ENCODE peak calls at places on chromosome 17, in five cellular contexts. S, Z, U, I and V are unnamed samples.

GRCh38 chr17:42459983-42460300 is 1.3 kb downstream of the ATP6V0A1 start:
- DNase-seq in S (no peak), Z (no peak), U (no peak), I (peak), V (peak)

GRCh38 chr17:42598905-42599304 is 10.3 kb downstream of the RETREG3 start:
- DNase-seq in S (no peak), Z (no peak), U (no peak), I (no peak), V (no peak)

GRCh38 chr17:1592751-1593629 is 30.4 kb upstream of the PITPNA start:
- DNase-seq in S (peak), Z (no peak), U (peak), I (no peak), V (no peak)

GRCh38 chr17:29004081-29004692 is 1.6 kb downstream of the SEZ6 start:
- DNase-seq in S (no peak), Z (no peak), U (no peak), I (no peak), V (peak)

GRCh38 chr17:9256944-9257629 is 235.8 kb downstream of the NTN1 start:
- DNase-seq in S (no peak), Z (no peak), U (no peak), I (no peak), V (no peak)

GRCh38 chr17:6297119-6297518 is 137.8 kb downstream of the AIPL1 start:
- DNase-seq in S (no peak), Z (no peak), U (no peak), I (no peak), V (no peak)

GRCh38 chr17:36844013-36844412 is 93.3 kb upstream of the LHX1 start:
- DNase-seq in S (no peak), Z (no peak), U (no peak), I (no peak), V (no peak)

GRCh38 chr17:8391711-8392110 is 5.9 kb downstream of the RNF222 start:
- DNase-seq in S (no peak), Z (no peak), U (no peak), I (no peak), V (peak)

GRCh38 chr17:58330997-58331814 is 2.6 kb upstream of the TSPOAP1 start:
- DNase-seq in S (no peak), Z (no peak), U (no peak), I (peak), V (no peak)
- TF ChIP-seq JUND in S (no peak), Z (no peak), U (no peak), I (no peak), V (no peak)

DNA sequence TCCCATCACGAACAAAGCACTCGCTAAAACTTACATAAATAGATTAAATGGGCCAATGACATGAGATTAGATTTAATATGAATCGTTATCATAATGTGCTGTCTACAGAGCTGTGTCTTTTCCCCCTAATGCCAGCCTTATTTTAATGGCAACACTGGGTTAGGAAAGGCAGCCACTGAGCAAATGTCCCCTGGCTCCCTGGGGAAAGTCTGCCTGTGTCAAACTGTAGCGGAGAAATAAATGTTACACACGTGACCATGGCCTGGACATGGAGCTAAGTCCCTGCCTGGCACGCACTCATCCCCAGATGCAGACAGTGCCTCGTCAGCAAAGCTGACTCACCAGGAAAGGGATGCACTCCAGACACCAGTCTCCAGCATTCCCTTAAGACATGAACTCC is 61.3 kb upstream of the SDK2 start:
- DNase-seq in S (no peak), Z (no peak), U (no peak), I (peak), V (no peak)
- TF ChIP-seq JUND in S (no peak), Z (no peak), U (no peak), I (no peak), V (no peak)

GRCh38 chr17:68768804-68769203 is 167.6 kb upstream of the FAM20A start:
- DNase-seq in S (no peak), Z (no peak), U (no peak), I (no peak), V (no peak)

GRCh38 chr17:68775969-68776368 is 174.8 kb upstream of the FAM20A start:
- DNase-seq in S (no peak), Z (no peak), U (no peak), I (no peak), V (no peak)

GRCh38 chr17:68776451-68776850 is 175.3 kb upstream of the FAM20A start:
- DNase-seq in S (no peak), Z (no peak), U (no peak), I (no peak), V (no peak)

GRCh38 chr17:68775338-68775737 is 174.2 kb upstream of the FAM20A start:
- DNase-seq in S (no peak), Z (no peak), U (no peak), I (no peak), V (no peak)

GRCh38 chr17:68771867-68772515 is 170.8 kb upstream of the FAM20A start:
- DNase-seq in S (peak), Z (peak), U (no peak), I (peak), V (peak)
- TF ChIP-seq JUND in S (no peak), Z (no peak), U (no peak), I (no peak), V (no peak)

GRCh38 chr17:65362826-65363225 is 198.6 kb downstream of the AXIN2 start:
- DNase-seq in S (no peak), Z (no peak), U (no peak), I (no peak), V (no peak)
- TF ChIP-seq JUND in S (no peak), Z (no peak), U (no peak), I (no peak), V (no peak)